ENCODE peak calls at places on chromosomes 7 and 10, in eight cellular contexts. One of them, this sample, is unnamed.

GRCh38 chr7:117667456-117667855 is 187.6 kb downstream of the CFTR start:
- DNase-seq in heart left ventricle: no peak
- DNase-seq in A549: no peak
- DNase-seq in HCT116: no peak
- DNase-seq in gastrocnemius medialis: no peak
- DNase-seq in body of pancreas: no peak
- DNase-seq in breast epithelium: no peak
- DNase-seq in adrenal gland: no peak
- DNase-seq in this sample: no peak

GRCh38 chr7:48109848-48110663 is 21.0 kb downstream of the UPP1 start:
- DNase-seq in heart left ventricle: peak
- DNase-seq in A549: peak
- DNase-seq in HCT116: peak
- DNase-seq in gastrocnemius medialis: peak
- DNase-seq in body of pancreas: peak
- DNase-seq in breast epithelium: peak
- DNase-seq in adrenal gland: peak
- DNase-seq in this sample: peak

GRCh38 chr10:99742701-99743100 is 10.7 kb downstream of the CUTC start:
- DNase-seq in heart left ventricle: no peak
- DNase-seq in A549: no peak
- DNase-seq in HCT116: no peak
- DNase-seq in gastrocnemius medialis: no peak
- DNase-seq in body of pancreas: no peak
- DNase-seq in breast epithelium: no peak
- DNase-seq in adrenal gland: no peak
- DNase-seq in this sample: no peak

GRCh38 chr10:122208616-122209430 is 62.3 kb upstream of the BTBD16 start:
- DNase-seq in heart left ventricle: no peak
- DNase-seq in A549: no peak
- DNase-seq in HCT116: no peak
- DNase-seq in gastrocnemius medialis: peak
- DNase-seq in body of pancreas: peak
- DNase-seq in breast epithelium: no peak
- DNase-seq in adrenal gland: no peak
- DNase-seq in this sample: no peak

GRCh38 chr10:112763916-112764520 is 186.0 kb upstream of the TCF7L2 start:
- DNase-seq in heart left ventricle: no peak
- DNase-seq in A549: no peak
- DNase-seq in HCT116: no peak
- DNase-seq in gastrocnemius medialis: no peak
- DNase-seq in body of pancreas: no peak
- DNase-seq in breast epithelium: no peak
- DNase-seq in adrenal gland: no peak
- DNase-seq in this sample: no peak

GRCh38 chr7:1431644-1432380 is 27.5 kb downstream of the MICALL2 start:
- DNase-seq in heart left ventricle: no peak
- DNase-seq in A549: no peak
- DNase-seq in HCT116: no peak
- DNase-seq in gastrocnemius medialis: no peak
- DNase-seq in body of pancreas: no peak
- DNase-seq in breast epithelium: no peak
- DNase-seq in adrenal gland: no peak
- DNase-seq in this sample: no peak

GRCh38 chr10:6236349-6237188 is 33.8 kb downstream of the PFKFB3 start:
- DNase-seq in heart left ventricle: no peak
- DNase-seq in A549: no peak
- DNase-seq in HCT116: no peak
- DNase-seq in gastrocnemius medialis: no peak
- DNase-seq in body of pancreas: no peak
- DNase-seq in breast epithelium: no peak
- DNase-seq in adrenal gland: no peak
- DNase-seq in this sample: no peak

GRCh38 chr10:82866424-82867020 is 991.5 kb downstream of the NRG3 start:
- DNase-seq in heart left ventricle: no peak
- DNase-seq in A549: no peak
- DNase-seq in HCT116: no peak
- DNase-seq in gastrocnemius medialis: no peak
- DNase-seq in body of pancreas: no peak
- DNase-seq in breast epithelium: no peak
- DNase-seq in adrenal gland: no peak
- DNase-seq in this sample: no peak

GRCh38 chr7:148535227-148535626 is 55.3 kb upstream of the C7orf33 start:
- DNase-seq in heart left ventricle: no peak
- DNase-seq in A549: peak
- DNase-seq in HCT116: no peak
- DNase-seq in gastrocnemius medialis: no peak
- DNase-seq in body of pancreas: peak
- DNase-seq in breast epithelium: no peak
- DNase-seq in adrenal gland: peak
- DNase-seq in this sample: no peak

GRCh38 chr10:47009215-47009838 is 98.1 kb downstream of the PTPN20 start:
- DNase-seq in heart left ventricle: no peak
- DNase-seq in A549: no peak
- DNase-seq in HCT116: no peak
- DNase-seq in gastrocnemius medialis: no peak
- DNase-seq in body of pancreas: no peak
- DNase-seq in breast epithelium: no peak
- DNase-seq in adrenal gland: no peak
- DNase-seq in this sample: no peak

GRCh38 chr10:96676272-96677112 is 43.8 kb downstream of the PIK3AP1 start:
- DNase-seq in heart left ventricle: no peak
- DNase-seq in A549: no peak
- DNase-seq in HCT116: no peak
- DNase-seq in gastrocnemius medialis: no peak
- DNase-seq in body of pancreas: peak
- DNase-seq in breast epithelium: no peak
- DNase-seq in adrenal gland: no peak
- DNase-seq in this sample: no peak

GRCh38 chr10:96678725-96679124 is 41.6 kb downstream of the PIK3AP1 start:
- DNase-seq in heart left ventricle: no peak
- DNase-seq in A549: no peak
- DNase-seq in HCT116: no peak
- DNase-seq in gastrocnemius medialis: no peak
- DNase-seq in body of pancreas: no peak
- DNase-seq in breast epithelium: no peak
- DNase-seq in adrenal gland: no peak
- DNase-seq in this sample: no peak

GRCh38 chr10:96673318-96674099 is 46.8 kb downstream of the PIK3AP1 start:
- DNase-seq in heart left ventricle: peak
- DNase-seq in A549: peak
- DNase-seq in HCT116: no peak
- DNase-seq in gastrocnemius medialis: peak
- DNase-seq in body of pancreas: peak
- DNase-seq in breast epithelium: no peak
- DNase-seq in adrenal gland: peak
- DNase-seq in this sample: no peak

GRCh38 chr10:96672491-96673175 is 47.7 kb downstream of the PIK3AP1 start:
- DNase-seq in heart left ventricle: no peak
- DNase-seq in A549: no peak
- DNase-seq in HCT116: no peak
- DNase-seq in gastrocnemius medialis: no peak
- DNase-seq in body of pancreas: peak
- DNase-seq in breast epithelium: no peak
- DNase-seq in adrenal gland: no peak
- DNase-seq in this sample: no peak

DNA sequence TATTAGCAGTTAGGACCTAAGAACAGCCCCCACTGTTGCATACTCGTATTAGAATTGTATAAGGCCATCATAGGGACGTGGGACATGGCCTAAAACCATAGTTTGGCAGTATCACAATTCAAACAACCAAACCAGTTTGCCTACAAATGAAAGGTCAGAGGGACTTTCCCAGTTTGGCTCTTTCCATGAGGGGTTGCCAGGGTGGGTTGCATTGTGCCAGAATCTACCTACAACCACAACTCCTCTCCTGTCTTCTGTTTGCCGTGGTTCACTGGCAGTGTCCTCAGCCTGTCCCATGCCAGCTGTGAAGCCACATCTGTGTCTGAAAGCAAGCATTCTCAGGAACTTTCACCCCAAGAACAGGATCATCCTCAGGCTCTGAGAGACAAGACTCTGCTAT is 44.5 kb downstream of the PIK3AP1 start:
- DNase-seq in heart left ventricle: no peak
- DNase-seq in A549: no peak
- DNase-seq in HCT116: no peak
- DNase-seq in gastrocnemius medialis: no peak
- DNase-seq in body of pancreas: peak
- DNase-seq in breast epithelium: no peak
- DNase-seq in adrenal gland: no peak
- DNase-seq in this sample: no peak
- H3K4me3 ChIP-seq in heart left ventricle: no peak
- H3K4me3 ChIP-seq in A549: no peak
- H3K4me3 ChIP-seq in HCT116: no peak
- H3K4me3 ChIP-seq in gastrocnemius medialis: no peak
- H3K4me3 ChIP-seq in body of pancreas: no peak
- H3K4me3 ChIP-seq in breast epithelium: no peak
- H3K4me3 ChIP-seq in adrenal gland: no peak
- H3K4me3 ChIP-seq in this sample: no peak

DNA sequence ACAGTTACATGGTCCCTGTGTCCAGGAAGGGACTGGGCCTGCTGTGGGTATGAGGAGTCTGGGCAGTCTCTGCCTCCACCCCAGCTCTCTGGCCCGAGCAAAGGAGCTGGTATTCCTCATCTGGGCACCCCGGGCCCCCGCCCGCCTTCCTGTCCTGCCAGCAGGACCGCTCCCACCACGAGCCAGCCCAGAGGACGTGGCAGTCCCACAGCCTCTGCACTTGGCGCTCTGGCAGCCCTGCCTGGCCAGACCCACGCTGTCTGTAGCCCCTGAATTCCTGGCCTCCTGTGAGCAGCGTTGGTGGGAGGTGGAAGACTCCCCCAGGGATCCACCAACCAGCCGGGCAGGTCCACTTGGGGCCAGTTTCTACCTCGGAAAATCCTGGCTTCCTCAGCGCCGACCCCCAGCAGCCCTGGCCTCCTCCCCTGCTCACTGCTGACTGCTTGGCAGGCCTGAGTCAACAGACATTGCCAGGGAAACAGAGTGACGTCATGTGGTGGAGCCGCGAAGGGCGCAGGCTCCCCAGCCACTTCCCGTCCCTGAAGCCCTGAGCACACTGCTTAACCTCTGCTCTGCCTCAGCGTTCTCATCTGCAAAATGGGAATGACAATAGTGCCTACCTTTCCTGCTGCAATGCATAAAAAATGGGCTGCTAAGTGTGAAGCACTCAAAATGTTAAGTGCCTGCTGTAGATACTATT is 21.6 kb upstream of the LIMK1 start:
- DNase-seq in heart left ventricle: peak
- DNase-seq in A549: peak
- DNase-seq in HCT116: peak
- DNase-seq in gastrocnemius medialis: peak
- DNase-seq in body of pancreas: peak
- DNase-seq in breast epithelium: peak
- DNase-seq in adrenal gland: peak
- DNase-seq in this sample: peak
- TF ChIP-seq POLR2A in heart left ventricle: no peak
- TF ChIP-seq POLR2A in A549: no peak
- TF ChIP-seq POLR2A in HCT116: no peak
- TF ChIP-seq POLR2A in gastrocnemius medialis: no peak
- TF ChIP-seq POLR2A in body of pancreas: peak
- TF ChIP-seq POLR2A in breast epithelium: peak
- TF ChIP-seq POLR2A in adrenal gland: no peak
- TF ChIP-seq POLR2A in this sample: no peak

DNA sequence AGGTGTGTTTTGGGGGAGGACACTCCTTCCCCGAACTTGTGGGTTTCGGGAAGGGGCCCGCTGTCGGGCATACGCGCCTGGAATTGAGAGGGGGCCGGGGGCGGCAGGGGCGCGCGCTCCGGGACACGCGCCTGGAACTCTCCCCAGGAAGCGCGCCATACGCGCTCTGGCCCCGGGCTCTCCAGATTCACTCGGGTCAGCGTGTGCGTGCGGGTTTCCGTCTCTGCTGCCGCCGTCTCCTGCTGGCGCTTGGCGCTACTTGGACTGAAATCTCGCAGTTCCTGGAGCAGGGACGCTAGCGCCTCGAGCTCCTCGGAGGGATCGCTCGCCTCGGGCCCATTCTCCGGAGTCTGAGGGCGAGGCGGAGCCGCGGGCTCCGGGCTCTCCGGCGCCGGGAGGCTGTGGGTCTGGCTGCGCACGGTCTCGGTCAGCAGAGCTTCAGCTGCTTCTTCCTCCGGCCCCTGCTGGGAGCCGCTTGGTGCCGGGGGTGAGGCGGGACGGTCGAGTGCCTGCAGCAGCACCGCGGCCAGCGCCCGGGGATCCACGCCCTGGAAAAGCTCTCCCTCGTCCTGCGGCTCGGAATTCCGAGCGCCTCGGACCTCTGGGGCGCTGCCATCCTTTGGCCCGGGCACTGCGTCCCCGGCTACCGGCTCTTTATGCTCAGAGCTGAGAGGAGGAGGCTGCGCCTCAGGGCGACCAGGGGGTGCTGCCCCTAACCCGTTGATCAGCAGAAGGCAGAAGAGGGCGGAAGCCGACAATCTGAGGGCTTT is 1.1 kb downstream of the VGF start:
- DNase-seq in heart left ventricle: peak
- DNase-seq in A549: peak
- DNase-seq in HCT116: no peak
- DNase-seq in gastrocnemius medialis: no peak
- DNase-seq in body of pancreas: peak
- DNase-seq in breast epithelium: no peak
- DNase-seq in adrenal gland: peak
- DNase-seq in this sample: no peak
- H3K4me3 ChIP-seq in heart left ventricle: no peak
- H3K4me3 ChIP-seq in A549: peak
- H3K4me3 ChIP-seq in HCT116: peak
- H3K4me3 ChIP-seq in gastrocnemius medialis: peak
- H3K4me3 ChIP-seq in body of pancreas: no peak
- H3K4me3 ChIP-seq in breast epithelium: peak
- H3K4me3 ChIP-seq in adrenal gland: no peak
- H3K4me3 ChIP-seq in this sample: no peak

GRCh38 chr10:25075825-25076224 is 59.4 kb downstream of the THNSL1 start:
- DNase-seq in heart left ventricle: no peak
- DNase-seq in A549: no peak
- DNase-seq in HCT116: no peak
- DNase-seq in gastrocnemius medialis: no peak
- DNase-seq in body of pancreas: no peak
- DNase-seq in breast epithelium: no peak
- DNase-seq in adrenal gland: no peak
- DNase-seq in this sample: no peak

GRCh38 chr10:25080880-25081581 is 64.6 kb downstream of the THNSL1 start:
- DNase-seq in heart left ventricle: peak
- DNase-seq in A549: peak
- DNase-seq in HCT116: peak
- DNase-seq in gastrocnemius medialis: peak
- DNase-seq in body of pancreas: peak
- DNase-seq in breast epithelium: peak
- DNase-seq in adrenal gland: peak
- DNase-seq in this sample: peak

GRCh38 chr10:25072786-25073185 is 56.4 kb downstream of the THNSL1 start:
- DNase-seq in heart left ventricle: no peak
- DNase-seq in A549: no peak
- DNase-seq in HCT116: no peak
- DNase-seq in gastrocnemius medialis: no peak
- DNase-seq in body of pancreas: no peak
- DNase-seq in breast epithelium: no peak
- DNase-seq in adrenal gland: no peak
- DNase-seq in this sample: no peak

GRCh38 chr10:25078659-25079429 is 62.4 kb downstream of the THNSL1 start:
- DNase-seq in heart left ventricle: no peak
- DNase-seq in A549: peak
- DNase-seq in HCT116: no peak
- DNase-seq in gastrocnemius medialis: no peak
- DNase-seq in body of pancreas: peak
- DNase-seq in breast epithelium: no peak
- DNase-seq in adrenal gland: no peak
- DNase-seq in this sample: no peak

GRCh38 chr10:25076501-25077197 is 60.2 kb downstream of the THNSL1 start:
- DNase-seq in heart left ventricle: no peak
- DNase-seq in A549: no peak
- DNase-seq in HCT116: no peak
- DNase-seq in gastrocnemius medialis: no peak
- DNase-seq in body of pancreas: no peak
- DNase-seq in breast epithelium: no peak
- DNase-seq in adrenal gland: no peak
- DNase-seq in this sample: no peak
- TF ChIP-seq POLR2A in heart left ventricle: no peak
- TF ChIP-seq POLR2A in A549: no peak
- TF ChIP-seq POLR2A in HCT116: no peak
- TF ChIP-seq POLR2A in gastrocnemius medialis: no peak
- TF ChIP-seq POLR2A in body of pancreas: no peak
- TF ChIP-seq POLR2A in breast epithelium: no peak
- TF ChIP-seq POLR2A in adrenal gland: no peak
- TF ChIP-seq POLR2A in this sample: no peak

This sample was measured in lower leg skin.